ENCODE peak calls at places on chromosomes 13 and 19, in five cellular contexts. H is astrocyte of the cerebellum, Q is SJSA1, R is PC-9, D is cardiac fibroblast. T is an unnamed sample.

GRCh38 chr19:38670921-38671398 is 23.5 kb downstream of the ACTN4 start:
- DNase-seq in H (no peak), Q (peak; percentile 40), R (no peak), D (no peak), T (no peak)

GRCh38 chr13:27257233-27257568 is 5.8 kb downstream of the RPL21 start:
- DNase-seq in H (no peak), Q (no peak), R (no peak), D (no peak), T (no peak)

GRCh38 chr19:18274776-18275356 is 614 bp upstream of the IQCN start:
- DNase-seq in H (peak; percentile 80), Q (peak; percentile 54), R (peak; percentile 76), D (peak; percentile 92), T (no peak)

GRCh38 chr13:74210693-74211393 is 76.6 kb upstream of the KLF12 start:
- DNase-seq in H (peak; percentile 55), Q (peak; percentile 36), R (no peak), D (peak; percentile 97), T (no peak)

GRCh38 chr13:97026759-97027555 is 32.7 kb upstream of the OXGR1 start:
- DNase-seq in H (no peak), Q (no peak), R (no peak), D (peak; percentile 50), T (no peak)

GRCh38 chr19:44051654-44052402 is at the start of gene ZNF223:
- DNase-seq in H (peak; percentile 88), Q (peak; percentile 75), R (peak; percentile 94), D (peak; percentile 95), T (peak; percentile 1)

GRCh38 chr13:28817204-28817603 is 2.9 kb upstream of the MTUS2 start:
- DNase-seq in H (no peak), Q (no peak), R (no peak), D (no peak), T (no peak)

GRCh38 chr19:2457394-2458037 is 757 bp upstream of the LMNB2 start:
- DNase-seq in H (no peak), Q (no peak), R (no peak), D (no peak), T (no peak)

GRCh38 chr19:16266586-16266942 is 58.1 kb upstream of the KLF2 start:
- DNase-seq in H (no peak), Q (no peak), R (no peak), D (no peak), T (no peak)

GRCh38 chr19:33628921-33629825 is 7.4 kb downstream of the CHST8 start:
- DNase-seq in H (no peak), Q (no peak), R (no peak), D (no peak), T (no peak)

GRCh38 chr13:114065926-114066774 is 66.3 kb downstream of the RASA3 start:
- DNase-seq in H (no peak), Q (no peak), R (no peak), D (no peak), T (peak; percentile 73)

GRCh38 chr13:51222510-51223283 is 499 bp downstream of the FAM124A start:
- DNase-seq in H (no peak), Q (no peak), R (no peak), D (no peak), T (no peak)

GRCh38 chr13:102558029-102558428 is 38.8 kb upstream of the TPP2 start:
- DNase-seq in H (no peak), Q (no peak), R (no peak), D (no peak), T (no peak)

GRCh38 chr19:5120321-5120720 is 151.4 kb downstream of the KDM4B start:
- DNase-seq in H (no peak), Q (no peak), R (no peak), D (no peak), T (no peak)

GRCh38 chr13:45413826-45414312 is 4.3 kb downstream of the SLC25A30 start:
- DNase-seq in H (no peak), Q (no peak), R (no peak), D (no peak), T (no peak)

GRCh38 chr13:59914556-59914955 is 249.2 kb downstream of the DIAPH3 start:
- DNase-seq in H (peak; percentile 9), Q (no peak), R (no peak), D (peak; percentile 4), T (no peak)

GRCh38 chr13:97255515-97255999 is 33.4 kb downstream of the MBNL2 start:
- DNase-seq in H (no peak), Q (peak; percentile 31), R (no peak), D (no peak), T (no peak)

GRCh38 chr13:35760678-35761308 is 284.3 kb upstream of the MAB21L1 start:
- DNase-seq in H (no peak), Q (no peak), R (no peak), D (no peak), T (no peak)

GRCh38 chr13:96898855-96899254 is 95.4 kb downstream of the OXGR1 start:
- DNase-seq in H (no peak), Q (no peak), R (no peak), D (no peak), T (no peak)

GRCh38 chr13:94332360-94333040 is 147.0 kb downstream of the DCT start:
- DNase-seq in H (no peak), Q (no peak), R (no peak), D (no peak), T (no peak)

GRCh38 chr19:38266070-38266469 is 1.7 kb downstream of the SPINT2 start:
- DNase-seq in H (no peak), Q (no peak), R (peak; percentile 77), D (no peak), T (no peak)

GRCh38 chr19:11323601-11324078 is 15.8 kb downstream of the RAB3D start:
- DNase-seq in H (no peak), Q (no peak), R (no peak), D (no peak), T (no peak)

GRCh38 chr13:27171830-27172494 is 351 bp upstream of the USP12 start:
- DNase-seq in H (peak; percentile 68), Q (peak; percentile 52), R (peak; percentile 93), D (peak; percentile 96), T (peak; percentile 97)

GRCh38 chr13:50392977-50393376 is 377.7 kb downstream of the KCNRG start:
- DNase-seq in H (no peak), Q (no peak), R (no peak), D (no peak), T (no peak)

GRCh38 chr13:113153810-113154748 is 4.4 kb upstream of the PROZ start:
- DNase-seq in H (peak; percentile 16), Q (peak; percentile 50), R (peak; percentile 55), D (peak; percentile 76), T (peak; percentile 71)

GRCh38 chr13:110233682-110234280 is 73.2 kb downstream of the COL4A1 start:
- DNase-seq in H (no peak), Q (no peak), R (no peak), D (peak; percentile 58), T (no peak)

GRCh38 chr19:42274065-42274682 is 5.1 kb downstream of the CIC start:
- DNase-seq in H (no peak), Q (no peak), R (no peak), D (no peak), T (no peak)

GRCh38 chr19:28224441-28224840 is 988.5 kb downstream of the UQCRFS1 start:
- DNase-seq in H (no peak), Q (no peak), R (no peak), D (no peak), T (no peak)

GRCh38 chr19:43715776-43716175 is at the start of gene IRGC:
- DNase-seq in H (no peak), Q (no peak), R (no peak), D (no peak), T (no peak)

GRCh38 chr19:55113570-55114039 is 3.8 kb downstream of the PPP1R12C start:
- DNase-seq in H (peak; percentile 82), Q (peak; percentile 17), R (no peak), D (peak; percentile 95), T (no peak)

GRCh38 chr13:31538067-31539042 is 201.0 kb upstream of the RXFP2 start:
- DNase-seq in H (no peak), Q (peak; percentile 18), R (peak; percentile 4), D (peak; percentile 68), T (no peak)

GRCh38 chr13:98978280-98978679 is 416 bp upstream of the DOCK9 start:
- DNase-seq in H (peak; percentile 95), Q (peak; percentile 91), R (peak; percentile 23), D (peak; percentile 48), T (no peak)
- H3K4me3 ChIP-seq in H (peak overlapping the region; percentile 48), Q (peak overlapping the region; percentile 31), R (peak overlapping the region; percentile 41), D (no peak overlapping the region), T (no peak overlapping the region)

GRCh38 chr19:36773223-36773579 is 594 bp upstream of the ZNF850 start:
- DNase-seq in H (no peak), Q (no peak), R (no peak), D (no peak), T (no peak)

GRCh38 chr19:36772341-36773222 is at the start of gene ZNF850:
- DNase-seq in H (peak; percentile 89), Q (peak; percentile 83), R (peak; percentile 92), D (peak; percentile 96), T (peak; percentile 97)

GRCh38 chr19:36771275-36772231 is 1.1 kb downstream of the ZNF850 start:
- DNase-seq in H (peak; percentile 59), Q (peak; percentile 17), R (peak; percentile 76), D (peak; percentile 93), T (peak; percentile 80)

DNA sequence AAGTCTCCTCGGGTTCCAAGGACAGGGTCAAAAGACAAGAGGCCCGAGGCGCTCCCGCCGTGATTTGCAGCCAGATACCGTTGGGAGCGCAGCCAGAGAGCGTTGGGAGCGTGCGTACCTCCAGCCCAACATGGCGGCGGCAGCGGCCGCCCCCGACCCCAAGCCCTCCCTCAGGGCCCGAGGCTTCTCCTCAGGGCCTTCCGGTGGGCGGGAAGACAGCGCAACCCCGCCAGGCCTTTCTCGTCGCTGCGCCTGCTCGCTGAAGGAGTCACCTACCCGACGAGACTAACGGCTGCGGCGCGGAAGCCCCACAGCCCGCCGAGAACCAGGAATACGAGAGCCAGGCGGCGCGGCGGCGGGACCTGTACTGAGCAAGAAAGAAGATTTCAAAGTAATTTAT is 3.2 kb upstream of the ZNF850 start:
- DNase-seq in H (no peak), Q (no peak), R (no peak), D (no peak), T (no peak)
- H3K4me3 ChIP-seq in H (peak overlapping the region; percentile 19), Q (no peak overlapping the region), R (no peak overlapping the region), D (peak overlapping the region; percentile 19), T (no peak overlapping the region)

GRCh38 chr19:50717026-50717723 is 2.4 kb downstream of the SHANK1 start:
- DNase-seq in H (no peak), Q (no peak), R (no peak), D (no peak), T (no peak)
- H3K4me3 ChIP-seq in H (no peak overlapping the region), Q (no peak overlapping the region), R (no peak overlapping the region), D (no peak overlapping the region), T (no peak overlapping the region)

DNA sequence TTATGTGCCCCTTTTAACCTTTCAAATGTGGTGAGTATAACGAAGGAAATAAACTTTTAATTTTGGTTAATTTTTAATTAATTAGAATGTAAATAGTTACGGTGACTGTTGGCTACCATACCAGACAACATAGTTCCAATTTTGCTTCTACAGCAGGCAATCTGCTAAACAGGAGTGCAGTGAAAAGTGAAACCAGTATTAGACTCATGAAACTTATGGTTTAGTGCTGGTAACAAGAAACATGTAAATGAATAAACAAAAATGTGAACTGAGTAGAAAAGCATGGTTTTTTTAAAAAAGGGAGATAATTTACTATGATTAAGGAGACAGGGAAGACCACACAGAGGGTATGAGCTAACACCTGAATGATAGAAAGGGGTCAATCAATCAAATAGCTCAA is 478.4 kb downstream of the PCDH9 start:
- DNase-seq in H (no peak), Q (no peak), R (no peak), D (no peak), T (no peak)
- H3K4me3 ChIP-seq in H (no peak overlapping the region), Q (no peak overlapping the region), R (no peak overlapping the region), D (no peak overlapping the region), T (no peak overlapping the region)

T was measured in GM12865.